ENCODE peak calls at places on chromosome 11, in ten cellular contexts. L is activated CD8-positive, alpha-beta memory T cell treated with anti-CD3 and anti-CD28 coated beads for 4 hours; J is GM13977; C is effector memory CD8-positive, alpha-beta T cell; U is memory B cell; X is SK-MEL-5; Z is activated T-helper 1 cell treated with anti-CD3 and anti-CD28 coated beads, Interleukin-12 subunit alpha, Interleukin-12 subunit beta, Interleukin-2, Interleukin-4 antibody, amounts not matched to agents 30 ng/mL and 10 ng/mL and 1 ng/mL, durations not matched to agents 14 hours and 24 hours and 36 hours; M is H9; R is cardiac fibroblast; D is astrocyte of the hippocampus. B is an unnamed sample.

GRCh38 chr11:66478823-66479740 is 1.2 kb upstream of the DPP3 start:
- DNase-seq in D (peak; percentile 58), Z (no peak), M (no peak), R (peak; percentile 54), C (no peak), J (peak; percentile 77), U (peak; percentile 34), L (no peak), X (peak; percentile 26), B (peak; percentile 23)

GRCh38 chr11:62410972-62411371 is 7.9 kb upstream of the SCGB1A1 start:
- DNase-seq in Z (no peak), M (no peak), J (no peak), D (no peak), R (no peak), U (no peak), C (no peak), L (no peak), X (no peak), B (no peak)

GRCh38 chr11:118820412-118821357 is 29.7 kb upstream of the DDX6 start:
- DNase-seq in J (peak; percentile 81), R (peak; percentile 13), X (no peak), C (no peak), U (peak; percentile 75), D (peak; percentile 90), L (no peak), M (peak; percentile 44), Z (no peak), B (no peak)

GRCh38 chr11:1796297-1797011 is 32.7 kb upstream of the CTSD start:
- DNase-seq in L (no peak), U (no peak), M (peak; percentile 53), J (no peak), X (no peak), R (no peak), D (no peak), C (no peak), Z (no peak), B (no peak)

GRCh38 chr11:77107950-77108349 is 5.3 kb downstream of the OMP start:
- DNase-seq in R (peak; percentile 93), C (no peak), X (no peak), L (no peak), M (no peak), Z (no peak), D (peak; percentile 97), J (no peak), U (no peak), B (no peak)

GRCh38 chr11:116601734-116602636 is 170.8 kb downstream of the BUD13 start:
- DNase-seq in U (no peak), R (peak; percentile 80), Z (no peak), J (no peak), C (no peak), D (peak; percentile 61), X (no peak), M (peak; percentile 24), L (no peak), B (no peak)

GRCh38 chr11:120929664-120930154 is 94.2 kb upstream of the TBCEL start:
- DNase-seq in J (peak; percentile 70), X (peak; percentile 64), C (no peak), D (peak; percentile 68), U (no peak), M (peak; percentile 91), L (no peak), Z (peak; percentile 9), R (peak; percentile 51), B (no peak)

GRCh38 chr11:110908401-110909106 is 196.3 kb upstream of the ARHGAP20 start:
- DNase-seq in J (no peak), Z (no peak), U (no peak), X (no peak), L (no peak), C (no peak), M (no peak), R (peak; percentile 64), D (peak; percentile 91), B (no peak)

GRCh38 chr11:64303109-64304031 is 2.0 kb upstream of the ESRRA start:
- DNase-seq in Z (no peak), U (no peak), C (no peak), R (no peak), D (no peak), X (no peak), L (no peak), J (no peak), M (no peak), B (no peak)

GRCh38 chr11:110818032-110818687 is 105.9 kb upstream of the ARHGAP20 start:
- DNase-seq in L (no peak), C (no peak), J (no peak), D (peak; percentile 32), M (no peak), R (peak; percentile 26), U (no peak), Z (no peak), X (no peak), B (no peak)

GRCh38 chr11:132056689-132057088 is 686.3 kb downstream of the NTM start:
- DNase-seq in R (peak; percentile 81), M (no peak), C (no peak), J (no peak), Z (no peak), U (no peak), L (no peak), D (peak; percentile 84), X (no peak), B (no peak)

GRCh38 chr11:122107566-122107965 is 8.4 kb downstream of the BLID start:
- DNase-seq in U (no peak), J (no peak), Z (no peak), X (no peak), R (no peak), M (no peak), L (no peak), D (no peak), C (no peak), B (no peak)

GRCh38 chr11:125179346-125179745 is 14.8 kb downstream of the PKNOX2 start:
- DNase-seq in L (no peak), J (no peak), D (no peak), X (no peak), Z (no peak), M (no peak), R (no peak), C (no peak), U (no peak), B (no peak)

GRCh38 chr11:44305643-44306468 is 4.1 kb downstream of the ALX4 start:
- DNase-seq in Z (peak; percentile 46), J (no peak), R (no peak), M (no peak), C (no peak), U (peak; percentile 39), D (peak; percentile 52), L (no peak), X (no peak), B (peak; percentile 8)

GRCh38 chr11:1368966-1369365 is 20.8 kb upstream of the BRSK2 start:
- DNase-seq in D (no peak), U (no peak), C (no peak), Z (no peak), R (no peak), J (no peak), X (no peak), L (no peak), M (no peak), B (no peak)

GRCh38 chr11:19673924-19674390 is 38.7 kb upstream of the NAV2 start:
- DNase-seq in L (no peak), R (peak; percentile 69), D (peak; percentile 79), J (no peak), Z (no peak), X (no peak), C (no peak), U (no peak), M (peak; percentile 49), B (no peak)

GRCh38 chr11:3859373-3859881 is 4.0 kb downstream of the STIM1 start:
- DNase-seq in U (no peak), X (no peak), J (peak; percentile 63), R (no peak), M (peak; percentile 56), L (no peak), C (no peak), D (no peak), Z (no peak), B (no peak)

GRCh38 chr11:47437746-47438418 is 11.1 kb downstream of the RAPSN start:
- DNase-seq in U (no peak), C (no peak), Z (no peak), D (peak; percentile 56), M (no peak), J (no peak), R (no peak), L (no peak), X (no peak), B (no peak)

GRCh38 chr11:116110356-116110755 is 606.1 kb upstream of the CADM1 start:
- DNase-seq in M (no peak), Z (no peak), R (no peak), X (no peak), J (no peak), C (no peak), D (no peak), L (no peak), U (no peak), B (no peak)

GRCh38 chr11:134044514-134045284 is 24.2 kb upstream of the JAM3 start:
- DNase-seq in C (no peak), J (no peak), R (no peak), Z (no peak), L (no peak), M (no peak), U (no peak), D (no peak), X (no peak), B (no peak)

B was measured in central memory CD4-positive, alpha-beta T cell.